ENCODE peak calls at places on chromosome 15, in seven cellular contexts. One of them, this sample, is unnamed.

GRCh38 chr15:70376929-70377691 is 279.4 kb upstream of the TLE3 start:
- DNase-seq in hippocampal formation: peak
- DNase-seq in HCEC 1CT: peak
- DNase-seq in Calu3: peak
- DNase-seq in HEK293T: peak
- DNase-seq in ELR: peak
- DNase-seq in SW480: peak
- DNase-seq in this sample: peak

GRCh38 chr15:69456208-69457166 is 3.9 kb downstream of the RPLP1 start:
- DNase-seq in hippocampal formation: no peak
- DNase-seq in HEK293T: no peak
- DNase-seq in SW480: no peak
- DNase-seq in ELR: peak
- DNase-seq in HCEC 1CT: no peak
- DNase-seq in Calu3: no peak
- DNase-seq in this sample: peak

GRCh38 chr15:22845289-22845900 is 6.9 kb downstream of the NIPA2 start:
- DNase-seq in HCEC 1CT: peak
- DNase-seq in ELR: no peak
- DNase-seq in Calu3: no peak
- DNase-seq in hippocampal formation: no peak
- DNase-seq in HEK293T: no peak
- DNase-seq in SW480: no peak
- DNase-seq in this sample: no peak

GRCh38 chr15:49842331-49842730 is 221.5 kb downstream of the DTWD1 start:
- DNase-seq in SW480: no peak
- DNase-seq in Calu3: no peak
- DNase-seq in ELR: no peak
- DNase-seq in hippocampal formation: no peak
- DNase-seq in HEK293T: no peak
- DNase-seq in HCEC 1CT: no peak
- DNase-seq in this sample: no peak

GRCh38 chr15:85164841-85165466 is 183.3 kb downstream of the PDE8A start:
- DNase-seq in Calu3: peak
- DNase-seq in HCEC 1CT: no peak
- DNase-seq in hippocampal formation: no peak
- DNase-seq in SW480: no peak
- DNase-seq in HEK293T: no peak
- DNase-seq in ELR: no peak
- DNase-seq in this sample: peak

GRCh38 chr15:73200339-73200738 is 148.1 kb downstream of the NEO1 start:
- DNase-seq in SW480: no peak
- DNase-seq in hippocampal formation: no peak
- DNase-seq in HCEC 1CT: no peak
- DNase-seq in ELR: no peak
- DNase-seq in HEK293T: no peak
- DNase-seq in Calu3: no peak
- DNase-seq in this sample: no peak

GRCh38 chr15:32656091-32656860 is 14.8 kb downstream of the SCG5 start:
- DNase-seq in SW480: no peak
- DNase-seq in HEK293T: no peak
- DNase-seq in ELR: peak
- DNase-seq in hippocampal formation: no peak
- DNase-seq in HCEC 1CT: no peak
- DNase-seq in Calu3: no peak
- DNase-seq in this sample: no peak

GRCh38 chr15:79595995-79596622 is 164.0 kb downstream of the MINAR1 start:
- DNase-seq in HCEC 1CT: peak
- DNase-seq in HEK293T: peak
- DNase-seq in ELR: peak
- DNase-seq in hippocampal formation: no peak
- DNase-seq in Calu3: peak
- DNase-seq in SW480: peak
- DNase-seq in this sample: peak

GRCh38 chr15:85035980-85036379 is 54.3 kb downstream of the PDE8A start:
- DNase-seq in hippocampal formation: no peak
- DNase-seq in Calu3: peak
- DNase-seq in HEK293T: no peak
- DNase-seq in SW480: no peak
- DNase-seq in ELR: no peak
- DNase-seq in HCEC 1CT: no peak
- DNase-seq in this sample: peak

GRCh38 chr15:92958105-92958504 is 58.0 kb downstream of the CHD2 start:
- DNase-seq in HEK293T: no peak
- DNase-seq in SW480: no peak
- DNase-seq in hippocampal formation: no peak
- DNase-seq in HCEC 1CT: peak
- DNase-seq in ELR: peak
- DNase-seq in Calu3: no peak
- DNase-seq in this sample: no peak

GRCh38 chr15:62606376-62607164 is 436.0 kb upstream of the TPM1 start:
- DNase-seq in SW480: peak
- DNase-seq in HEK293T: no peak
- DNase-seq in hippocampal formation: no peak
- DNase-seq in HCEC 1CT: peak
- DNase-seq in Calu3: peak
- DNase-seq in ELR: peak
- DNase-seq in this sample: no peak

GRCh38 chr15:61731081-61731480 is 329.2 kb downstream of the VPS13C start:
- DNase-seq in Calu3: no peak
- DNase-seq in hippocampal formation: no peak
- DNase-seq in HCEC 1CT: no peak
- DNase-seq in SW480: no peak
- DNase-seq in HEK293T: no peak
- DNase-seq in ELR: no peak
- DNase-seq in this sample: no peak

GRCh38 chr15:100722551-100723322 is 120.3 kb downstream of the ASB7 start:
- DNase-seq in SW480: no peak
- DNase-seq in hippocampal formation: no peak
- DNase-seq in Calu3: no peak
- DNase-seq in HEK293T: no peak
- DNase-seq in HCEC 1CT: no peak
- DNase-seq in ELR: no peak
- DNase-seq in this sample: peak

This sample was measured in DMS53.